ENCODE peak calls at places on chromosome 11, in eight cellular contexts. M is right lobe of liver, H is heart right ventricle, S is left lung, V is stomach, Q is fibroblast of mammary gland, C is AG10803, K is tibial artery. B is an unnamed sample.

GRCh38 chr11:131796541-131796940 is 426.1 kb downstream of the NTM start:
- DNase-seq in M (no peak), H (no peak), S (no peak), V (no peak), Q (no peak), C (no peak), K (no peak), B (no peak)

GRCh38 chr11:1870721-1871466 is 18.0 kb downstream of the LSP1 start:
- DNase-seq in M (no peak), H (peak), S (peak), V (no peak), Q (no peak), C (peak), K (peak), B (no peak)

GRCh38 chr11:19374189-19374588 is 133.4 kb upstream of the E2F8 start:
- DNase-seq in M (no peak), H (no peak), S (no peak), V (no peak), Q (peak), C (peak), K (no peak), B (peak)

GRCh38 chr11:35029979-35030378 is 109.0 kb upstream of the CD44 start:
- DNase-seq in M (no peak), H (no peak), S (no peak), V (no peak), Q (peak), C (peak), K (no peak), B (no peak)

GRCh38 chr11:36454991-36455611 is 55.0 kb downstream of the TRAF6 start:
- DNase-seq in M (no peak), H (peak), S (peak), V (no peak), Q (no peak), C (peak), K (peak), B (no peak)

GRCh38 chr11:5891216-5891800 is 1.7 kb upstream of the OR52E5 start:
- DNase-seq in M (no peak), H (no peak), S (no peak), V (no peak), Q (peak), C (peak), K (no peak), B (no peak)

GRCh38 chr11:130964393-130964792 is 48.1 kb upstream of the SNX19 start:
- DNase-seq in M (no peak), H (no peak), S (no peak), V (no peak), Q (no peak), C (no peak), K (no peak), B (no peak)

GRCh38 chr11:116929393-116930090 is 92.1 kb upstream of the APOA1 start:
- DNase-seq in M (no peak), H (no peak), S (no peak), V (no peak), Q (peak), C (no peak), K (no peak), B (no peak)

GRCh38 chr11:7490054-7490453 is 4.7 kb downstream of the OLFML1 start:
- DNase-seq in M (no peak), H (no peak), S (no peak), V (no peak), Q (peak), C (peak), K (no peak), B (no peak)

GRCh38 chr11:61295596-61295926 is 445 bp upstream of the VWCE start:
- DNase-seq in M (no peak), H (peak), S (no peak), V (peak), Q (no peak), C (no peak), K (no peak), B (no peak)

GRCh38 chr11:47394050-47394321 is 14.4 kb upstream of the SLC39A13 start:
- DNase-seq in M (peak), H (no peak), S (peak), V (no peak), Q (no peak), C (no peak), K (peak), B (no peak)

GRCh38 chr11:2929511-2929879 is 275 bp upstream of the PHLDA2 start:
- DNase-seq in M (peak), H (peak), S (peak), V (peak), Q (peak), C (peak), K (peak), B (peak)

GRCh38 chr11:11975201-11976092 is 33.0 kb downstream of the DKK3 start:
- DNase-seq in M (no peak), H (no peak), S (no peak), V (peak), Q (no peak), C (no peak), K (peak), B (no peak)

GRCh38 chr11:114293201-114293711 is 2.9 kb upstream of the NNMT start:
- DNase-seq in M (no peak), H (no peak), S (no peak), V (no peak), Q (peak), C (peak), K (no peak), B (no peak)

GRCh38 chr11:131597875-131598274 is 227.5 kb downstream of the NTM start:
- DNase-seq in M (no peak), H (no peak), S (no peak), V (no peak), Q (no peak), C (no peak), K (no peak), B (no peak)

GRCh38 chr11:65911682-65912568 is 6.9 kb downstream of the C11orf68 start:
- DNase-seq in M (no peak), H (no peak), S (no peak), V (no peak), Q (peak), C (peak), K (peak), B (peak)

GRCh38 chr11:110737591-110737990 is 25.4 kb upstream of the ARHGAP20 start:
- DNase-seq in M (no peak), H (no peak), S (no peak), V (no peak), Q (no peak), C (no peak), K (no peak), B (no peak)

GRCh38 chr11:133950874-133951483 is 5.8 kb downstream of the IGSF9B start:
- DNase-seq in M (no peak), H (peak), S (peak), V (no peak), Q (no peak), C (no peak), K (peak), B (no peak)

GRCh38 chr11:18204771-18205170 is 31.8 kb downstream of the SAA4 start:
- DNase-seq in M (no peak), H (no peak), S (no peak), V (no peak), Q (no peak), C (no peak), K (no peak), B (no peak)

GRCh38 chr11:12269104-12269441 is 108.3 kb upstream of the PARVA start:
- DNase-seq in M (no peak), H (no peak), S (no peak), V (peak), Q (no peak), C (peak), K (no peak), B (no peak)

GRCh38 chr11:92342034-92342433 is 117.4 kb downstream of the FAT3 start:
- DNase-seq in M (no peak), H (no peak), S (no peak), V (no peak), Q (no peak), C (no peak), K (no peak), B (no peak)

GRCh38 chr11:20238712-20239111 is 78.4 kb upstream of the DBX1 start:
- DNase-seq in M (peak), H (no peak), S (no peak), V (no peak), Q (no peak), C (no peak), K (no peak), B (no peak)

GRCh38 chr11:119999220-119999619 is 138.7 kb downstream of the TRIM29 start:
- DNase-seq in M (no peak), H (no peak), S (no peak), V (no peak), Q (no peak), C (no peak), K (no peak), B (no peak)
- TF ChIP-seq CTCF in M (no peak), H (no peak), S (no peak), V (no peak), Q (peak), C (peak), K (no peak), B (peak)

GRCh38 chr11:16780698-16781550 is 42.5 kb downstream of the C11orf58 start:
- DNase-seq in M (no peak), H (no peak), S (no peak), V (peak), Q (no peak), C (no peak), K (peak), B (no peak)
- TF ChIP-seq CTCF in M (no peak), H (no peak), S (no peak), V (no peak), Q (no peak), C (no peak), K (no peak), B (no peak)

DNA sequence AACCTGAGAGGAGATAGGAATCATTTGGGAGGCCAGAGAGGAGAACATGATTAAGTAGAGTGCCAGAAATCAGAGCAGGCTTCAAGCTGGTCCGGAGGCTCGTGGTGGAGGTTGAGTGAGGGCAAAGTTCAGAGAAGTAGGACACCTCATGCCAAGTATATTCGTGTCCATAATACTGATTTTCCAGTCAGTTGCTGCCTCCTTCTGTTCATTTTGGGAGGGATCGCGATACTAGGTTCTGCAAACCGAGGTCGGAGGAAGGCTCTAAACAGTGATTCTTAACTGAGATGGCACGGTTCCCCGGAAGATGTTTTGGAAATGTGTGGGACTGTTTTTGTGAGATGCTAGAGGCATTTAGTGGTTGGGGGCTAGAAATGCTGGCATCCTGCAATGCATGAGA is 13.6 kb upstream of the CD3E start:
- DNase-seq in M (no peak), H (no peak), S (no peak), V (peak), Q (peak), C (no peak), K (no peak), B (no peak)
- TF ChIP-seq CTCF in M (peak), H (peak), S (peak), V (peak), Q (peak), C (peak), K (no peak), B (peak)

GRCh38 chr11:75145972-75146519 is 4.9 kb upstream of the SLCO2B1 start:
- DNase-seq in M (no peak), H (no peak), S (no peak), V (no peak), Q (no peak), C (no peak), K (no peak), B (no peak)
- TF ChIP-seq CTCF in M (no peak), H (no peak), S (no peak), V (no peak), Q (no peak), C (no peak), K (no peak), B (no peak)

GRCh38 chr11:72223615-72224586 is 666 bp upstream of the INPPL1 start:
- DNase-seq in M (peak), H (peak), S (peak), V (peak), Q (peak), C (peak), K (peak), B (no peak)

GRCh38 chr11:72224587-72225410 is at the start of gene INPPL1:
- DNase-seq in M (no peak), H (peak), S (peak), V (peak), Q (peak), C (no peak), K (peak), B (no peak)

GRCh38 chr11:72221386-72221785 is 3.2 kb upstream of the INPPL1 start:
- DNase-seq in M (no peak), H (no peak), S (no peak), V (peak), Q (no peak), C (no peak), K (no peak), B (no peak)

GRCh38 chr11:72222106-72222891 is 2.3 kb upstream of the INPPL1 start:
- DNase-seq in M (no peak), H (no peak), S (no peak), V (peak), Q (no peak), C (no peak), K (peak), B (no peak)

DNA sequence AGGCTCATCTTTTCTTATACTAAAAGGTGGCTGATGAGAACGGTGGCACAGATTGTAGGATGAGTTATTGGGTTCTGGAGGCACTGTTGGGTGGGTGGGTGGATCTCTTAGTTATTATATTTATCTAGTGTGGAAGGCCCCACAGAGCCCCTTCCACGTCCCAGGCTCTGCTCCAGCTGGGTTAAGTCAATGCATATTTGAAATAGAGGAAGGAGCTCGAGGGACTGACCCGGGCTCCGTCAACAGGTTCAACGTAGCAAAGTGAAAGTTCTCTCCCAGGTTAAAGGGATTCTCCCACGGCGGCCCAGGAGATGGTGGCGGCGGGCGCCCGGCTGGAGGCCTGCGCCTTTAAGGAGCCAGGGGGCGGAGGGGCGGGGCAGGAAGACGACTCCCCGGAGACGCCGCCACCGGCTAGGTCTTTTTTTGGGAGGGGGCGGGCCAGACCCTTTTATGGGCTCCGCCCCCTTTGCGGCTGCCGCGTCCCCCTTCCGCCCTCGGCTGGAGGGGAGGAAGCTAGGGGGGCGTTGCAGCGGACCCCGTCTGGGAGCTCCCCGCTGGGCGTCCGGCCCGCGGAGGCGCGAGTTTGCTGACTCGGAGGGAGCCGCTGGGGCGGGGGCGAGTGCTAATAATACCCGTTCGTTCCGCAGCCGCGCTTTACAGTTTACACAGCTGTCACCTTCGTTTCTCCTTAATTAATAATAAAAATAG is 1.5 kb upstream of the INPPL1 start:
- DNase-seq in M (peak), H (peak), S (peak), V (peak), Q (peak), C (peak), K (peak), B (peak)
- TF ChIP-seq CTCF in M (peak), H (peak), S (no peak), V (peak), Q (no peak), C (peak), K (peak), B (no peak)

B was measured in RWPE2.